ENCODE peak calls at places on chromosomes 6 and 20, in six cellular contexts. One of them, this sample, is unnamed.
A peak's percentile ranks its signal among the peaks of the same experiment; 100 is the strongest.

GRCh38 chr6:142316791-142317368 is 15.1 kb downstream of the ADGRG6 start:
- DNase-seq in stomach: no peak
- DNase-seq in fibroblast of gingiva: no peak
- DNase-seq in cardiac septum: no peak
- DNase-seq in fibroblast of lung: peak; percentile 23
- DNase-seq in foreskin fibroblast: no peak
- DNase-seq in this sample: no peak

GRCh38 chr6:133187657-133188453 is 53.3 kb upstream of the EYA4 start:
- DNase-seq in stomach: no peak
- DNase-seq in fibroblast of gingiva: no peak
- DNase-seq in cardiac septum: no peak
- DNase-seq in fibroblast of lung: peak; percentile 80
- DNase-seq in foreskin fibroblast: peak; percentile 34
- DNase-seq in this sample: no peak

GRCh38 chr6:36760685-36761435 is 63.2 kb downstream of the RAB44 start:
- DNase-seq in stomach: no peak
- DNase-seq in fibroblast of gingiva: no peak
- DNase-seq in cardiac septum: no peak
- DNase-seq in fibroblast of lung: no peak
- DNase-seq in foreskin fibroblast: no peak
- DNase-seq in this sample: no peak

GRCh38 chr20:8913452-8913851 is 155.4 kb upstream of the PLCB4 start:
- DNase-seq in stomach: no peak
- DNase-seq in fibroblast of gingiva: no peak
- DNase-seq in cardiac septum: no peak
- DNase-seq in fibroblast of lung: no peak
- DNase-seq in foreskin fibroblast: no peak
- DNase-seq in this sample: no peak

GRCh38 chr6:55953384-55953783 is 78.0 kb upstream of the BMP5 start:
- DNase-seq in stomach: no peak
- DNase-seq in fibroblast of gingiva: peak; percentile 76
- DNase-seq in cardiac septum: no peak
- DNase-seq in fibroblast of lung: peak; percentile 36
- DNase-seq in foreskin fibroblast: peak; percentile 71
- DNase-seq in this sample: no peak

GRCh38 chr6:133218831-133219230 is 22.3 kb upstream of the EYA4 start:
- DNase-seq in stomach: no peak
- DNase-seq in fibroblast of gingiva: no peak
- DNase-seq in cardiac septum: no peak
- DNase-seq in fibroblast of lung: peak; percentile 29
- DNase-seq in foreskin fibroblast: no peak
- DNase-seq in this sample: no peak

GRCh38 chr6:113642714-113643442 is 214.3 kb upstream of the MARCKS start:
- DNase-seq in stomach: peak; percentile 95
- DNase-seq in fibroblast of gingiva: no peak
- DNase-seq in cardiac septum: no peak
- DNase-seq in fibroblast of lung: peak; percentile 21
- DNase-seq in foreskin fibroblast: peak; percentile 11
- DNase-seq in this sample: peak; percentile 4

GRCh38 chr20:35226775-35227681 is 538 bp downstream of the MMP24 start:
- DNase-seq in stomach: peak; percentile 41
- DNase-seq in fibroblast of gingiva: no peak
- DNase-seq in cardiac septum: no peak
- DNase-seq in fibroblast of lung: peak; percentile 56
- DNase-seq in foreskin fibroblast: peak; percentile 62
- DNase-seq in this sample: peak; percentile 44

GRCh38 chr6:25315194-25315593 is 36.0 kb downstream of the CARMIL1 start:
- DNase-seq in stomach: no peak
- DNase-seq in fibroblast of gingiva: no peak
- DNase-seq in cardiac septum: no peak
- DNase-seq in fibroblast of lung: no peak
- DNase-seq in foreskin fibroblast: no peak
- DNase-seq in this sample: no peak

GRCh38 chr20:33909331-33909921 is 84.3 kb upstream of the RALY start:
- DNase-seq in stomach: peak; percentile 33
- DNase-seq in fibroblast of gingiva: peak; percentile 86
- DNase-seq in cardiac septum: no peak
- DNase-seq in fibroblast of lung: peak; percentile 99
- DNase-seq in foreskin fibroblast: peak; percentile 75
- DNase-seq in this sample: peak; percentile 71

GRCh38 chr6:136967874-136968752 is 46.0 kb downstream of the SLC35D3 start:
- DNase-seq in stomach: peak; percentile 86
- DNase-seq in fibroblast of gingiva: peak; percentile 63
- DNase-seq in cardiac septum: peak; percentile 81
- DNase-seq in fibroblast of lung: peak; percentile 67
- DNase-seq in foreskin fibroblast: peak; percentile 82
- DNase-seq in this sample: peak; percentile 77

GRCh38 chr20:63653974-63654680 is 903 bp upstream of the STMN3 start:
- DNase-seq in stomach: no peak
- DNase-seq in fibroblast of gingiva: no peak
- DNase-seq in cardiac septum: no peak
- DNase-seq in fibroblast of lung: no peak
- DNase-seq in foreskin fibroblast: no peak
- DNase-seq in this sample: no peak

GRCh38 chr6:36349240-36349639 is 12.6 kb upstream of the BNIP5 start:
- DNase-seq in stomach: no peak
- DNase-seq in fibroblast of gingiva: no peak
- DNase-seq in cardiac septum: peak; percentile 5
- DNase-seq in fibroblast of lung: peak; percentile 24
- DNase-seq in foreskin fibroblast: no peak
- DNase-seq in this sample: no peak

GRCh38 chr6:117919775-117920492 is 12.9 kb downstream of the SLC35F1 start:
- DNase-seq in stomach: peak; percentile 29
- DNase-seq in fibroblast of gingiva: no peak
- DNase-seq in cardiac septum: no peak
- DNase-seq in fibroblast of lung: peak; percentile 3
- DNase-seq in foreskin fibroblast: no peak
- DNase-seq in this sample: peak; percentile 26

GRCh38 chr20:38043512-38044300 is 10.2 kb downstream of the RPRD1B start:
- DNase-seq in stomach: no peak
- DNase-seq in fibroblast of gingiva: peak; percentile 55
- DNase-seq in cardiac septum: no peak
- DNase-seq in fibroblast of lung: peak; percentile 91
- DNase-seq in foreskin fibroblast: peak; percentile 86
- DNase-seq in this sample: no peak

GRCh38 chr6:25389501-25389900 is 110.3 kb downstream of the CARMIL1 start:
- DNase-seq in stomach: no peak
- DNase-seq in fibroblast of gingiva: peak; percentile 84
- DNase-seq in cardiac septum: no peak
- DNase-seq in fibroblast of lung: peak; percentile 76
- DNase-seq in foreskin fibroblast: peak; percentile 64
- DNase-seq in this sample: no peak

GRCh38 chr20:56171087-56172012 is 77.2 kb upstream of the MC3R start:
- DNase-seq in stomach: no peak
- DNase-seq in fibroblast of gingiva: no peak
- DNase-seq in cardiac septum: no peak
- DNase-seq in fibroblast of lung: peak; percentile 7
- DNase-seq in foreskin fibroblast: no peak
- DNase-seq in this sample: no peak

GRCh38 chr6:53492860-53493634 is 51.9 kb downstream of the GCLC start:
- DNase-seq in stomach: no peak
- DNase-seq in fibroblast of gingiva: peak; percentile 46
- DNase-seq in cardiac septum: no peak
- DNase-seq in fibroblast of lung: peak; percentile 71
- DNase-seq in foreskin fibroblast: peak; percentile 68
- DNase-seq in this sample: peak; percentile 10

GRCh38 chr20:2892376-2892775 is 19.1 kb downstream of the PTPRA start:
- DNase-seq in stomach: no peak
- DNase-seq in fibroblast of gingiva: no peak
- DNase-seq in cardiac septum: no peak
- DNase-seq in fibroblast of lung: no peak
- DNase-seq in foreskin fibroblast: no peak
- DNase-seq in this sample: no peak

GRCh38 chr20:46770330-46771194 is 61.1 kb downstream of the SLC2A10 start:
- DNase-seq in stomach: no peak
- DNase-seq in fibroblast of gingiva: no peak
- DNase-seq in cardiac septum: no peak
- DNase-seq in fibroblast of lung: peak; percentile 72
- DNase-seq in foreskin fibroblast: peak; percentile 21
- DNase-seq in this sample: no peak

GRCh38 chr6:103820148-103820547 is 1039.6 kb downstream of the HACE1 start:
- DNase-seq in stomach: no peak
- DNase-seq in fibroblast of gingiva: no peak
- DNase-seq in cardiac septum: no peak
- DNase-seq in fibroblast of lung: no peak
- DNase-seq in foreskin fibroblast: no peak
- DNase-seq in this sample: no peak

GRCh38 chr6:16922282-16922681 is 161.0 kb upstream of the ATXN1 start:
- DNase-seq in stomach: no peak
- DNase-seq in fibroblast of gingiva: no peak
- DNase-seq in cardiac septum: no peak
- DNase-seq in fibroblast of lung: no peak
- DNase-seq in foreskin fibroblast: no peak
- DNase-seq in this sample: no peak

GRCh38 chr6:57265755-57266221 is 43.7 kb upstream of the RAB23 start:
- DNase-seq in stomach: no peak
- DNase-seq in fibroblast of gingiva: peak; percentile 32
- DNase-seq in cardiac septum: no peak
- DNase-seq in fibroblast of lung: peak; percentile 77
- DNase-seq in foreskin fibroblast: peak; percentile 75
- DNase-seq in this sample: no peak

GRCh38 chr20:49186535-49187329 is 1.4 kb downstream of the STAU1 start:
- DNase-seq in stomach: peak; percentile 65
- DNase-seq in fibroblast of gingiva: peak; percentile 38
- DNase-seq in cardiac septum: peak; percentile 84
- DNase-seq in fibroblast of lung: peak; percentile 58
- DNase-seq in foreskin fibroblast: peak; percentile 73
- DNase-seq in this sample: peak; percentile 72

GRCh38 chr6:137349856-137350830 is 131.0 kb upstream of the IFNGR1 start:
- DNase-seq in stomach: no peak
- DNase-seq in fibroblast of gingiva: no peak
- DNase-seq in cardiac septum: no peak
- DNase-seq in fibroblast of lung: no peak
- DNase-seq in foreskin fibroblast: no peak
- DNase-seq in this sample: no peak

GRCh38 chr6:101226677-101227135 is 166.8 kb upstream of the GRIK2 start:
- DNase-seq in stomach: no peak
- DNase-seq in fibroblast of gingiva: no peak
- DNase-seq in cardiac septum: no peak
- DNase-seq in fibroblast of lung: peak; percentile 3
- DNase-seq in foreskin fibroblast: peak; percentile 45
- DNase-seq in this sample: no peak

GRCh38 chr20:13262701-13263335 is 41.7 kb downstream of the ISM1 start:
- DNase-seq in stomach: no peak
- DNase-seq in fibroblast of gingiva: no peak
- DNase-seq in cardiac septum: no peak
- DNase-seq in fibroblast of lung: no peak
- DNase-seq in foreskin fibroblast: peak; percentile 44
- DNase-seq in this sample: no peak

GRCh38 chr6:41723178-41723935 is 12.1 kb downstream of the TFEB start:
- DNase-seq in stomach: peak; percentile 59
- DNase-seq in fibroblast of gingiva: peak; percentile 87
- DNase-seq in cardiac septum: peak; percentile 95
- DNase-seq in fibroblast of lung: peak; percentile 89
- DNase-seq in foreskin fibroblast: peak; percentile 96
- DNase-seq in this sample: peak; percentile 39

GRCh38 chr6:151869787-151870186 is 62.3 kb downstream of the ESR1 start:
- DNase-seq in stomach: no peak
- DNase-seq in fibroblast of gingiva: peak; percentile 86
- DNase-seq in cardiac septum: no peak
- DNase-seq in fibroblast of lung: no peak
- DNase-seq in foreskin fibroblast: peak; percentile 61
- DNase-seq in this sample: no peak

GRCh38 chr6:34230653-34231351 is 5.9 kb upstream of the HMGA1 start:
- DNase-seq in stomach: no peak
- DNase-seq in fibroblast of gingiva: no peak
- DNase-seq in cardiac septum: peak; percentile 29
- DNase-seq in fibroblast of lung: no peak
- DNase-seq in foreskin fibroblast: peak; percentile 56
- DNase-seq in this sample: no peak

GRCh38 chr6:168905451-168906090 is 348.1 kb downstream of the THBS2 start:
- DNase-seq in stomach: peak; percentile 39
- DNase-seq in fibroblast of gingiva: no peak
- DNase-seq in cardiac septum: no peak
- DNase-seq in fibroblast of lung: peak; percentile 41
- DNase-seq in foreskin fibroblast: peak; percentile 7
- DNase-seq in this sample: no peak

GRCh38 chr6:18147616-18148015 is 7.3 kb downstream of the TPMT start:
- DNase-seq in stomach: no peak
- DNase-seq in fibroblast of gingiva: no peak
- DNase-seq in cardiac septum: no peak
- DNase-seq in fibroblast of lung: no peak
- DNase-seq in foreskin fibroblast: no peak
- DNase-seq in this sample: no peak

GRCh38 chr6:72580281-72580940 is 41.5 kb upstream of the KCNQ5 start:
- DNase-seq in stomach: no peak
- DNase-seq in fibroblast of gingiva: peak; percentile 77
- DNase-seq in cardiac septum: no peak
- DNase-seq in fibroblast of lung: peak; percentile 85
- DNase-seq in foreskin fibroblast: peak; percentile 89
- DNase-seq in this sample: peak; percentile 26

GRCh38 chr6:144305985-144306384 is 20.9 kb downstream of the UTRN start:
- DNase-seq in stomach: no peak
- DNase-seq in fibroblast of gingiva: peak; percentile 43
- DNase-seq in cardiac septum: no peak
- DNase-seq in fibroblast of lung: peak; percentile 78
- DNase-seq in foreskin fibroblast: peak; percentile 55
- DNase-seq in this sample: no peak

This sample was measured in thyroid gland.